ENCODE peak calls at places on chromosomes 3 and 15, in ten cellular contexts. One of them, this sample, is unnamed. For H3K4me1, the result is how much of the 10 kb centered on the place peaks cover.

GRCh38 chr15:29612096-29612495 is 210.2 kb downstream of the TJP1 start:
- DNase-seq in breast epithelium: no peak
- DNase-seq in endothelial cell of umbilical vein: peak
- DNase-seq in OCI-LY7: no peak
- DNase-seq in left ventricle myocardium inferior: no peak
- DNase-seq in testis: no peak
- DNase-seq in IMR-90: peak
- DNase-seq in naive thymus-derived CD4-positive, alpha-beta T cell: no peak
- DNase-seq in cardiac muscle cell: no peak
- DNase-seq in Panc1: no peak
- DNase-seq in this sample: no peak

GRCh38 chr3:172520332-172520831 is 2.8 kb downstream of the TNFSF10 start:
- DNase-seq in breast epithelium: no peak
- DNase-seq in cardiac muscle cell: no peak
- DNase-seq in Panc1: no peak
- DNase-seq in IMR-90: peak
- DNase-seq in endothelial cell of umbilical vein: peak
- DNase-seq in left ventricle myocardium inferior: no peak
- DNase-seq in naive thymus-derived CD4-positive, alpha-beta T cell: no peak
- DNase-seq in testis: no peak
- DNase-seq in OCI-LY7: no peak
- DNase-seq in this sample: no peak

GRCh38 chr3:98809561-98809960 is 46.4 kb downstream of the ST3GAL6 start:
- DNase-seq in cardiac muscle cell: no peak
- DNase-seq in naive thymus-derived CD4-positive, alpha-beta T cell: no peak
- DNase-seq in OCI-LY7: no peak
- DNase-seq in breast epithelium: no peak
- DNase-seq in endothelial cell of umbilical vein: peak
- DNase-seq in testis: no peak
- DNase-seq in IMR-90: no peak
- DNase-seq in Panc1: no peak
- DNase-seq in left ventricle myocardium inferior: no peak
- DNase-seq in this sample: no peak

GRCh38 chr15:41804920-41805666 is 22.8 kb upstream of the JMJD7 start:
- DNase-seq in Panc1: no peak
- DNase-seq in testis: no peak
- DNase-seq in left ventricle myocardium inferior: no peak
- DNase-seq in cardiac muscle cell: no peak
- DNase-seq in naive thymus-derived CD4-positive, alpha-beta T cell: no peak
- DNase-seq in IMR-90: no peak
- DNase-seq in OCI-LY7: no peak
- DNase-seq in breast epithelium: peak
- DNase-seq in endothelial cell of umbilical vein: peak
- DNase-seq in this sample: no peak

GRCh38 chr3:149585401-149585726 is 72.5 kb downstream of the WWTR1 start:
- DNase-seq in naive thymus-derived CD4-positive, alpha-beta T cell: no peak
- DNase-seq in testis: no peak
- DNase-seq in endothelial cell of umbilical vein: no peak
- DNase-seq in cardiac muscle cell: no peak
- DNase-seq in breast epithelium: no peak
- DNase-seq in OCI-LY7: no peak
- DNase-seq in IMR-90: no peak
- DNase-seq in left ventricle myocardium inferior: no peak
- DNase-seq in Panc1: no peak
- DNase-seq in this sample: no peak

GRCh38 chr3:43995929-43996378 is 245.7 kb upstream of the TOPAZ1 start:
- DNase-seq in testis: no peak
- DNase-seq in breast epithelium: no peak
- DNase-seq in left ventricle myocardium inferior: no peak
- DNase-seq in cardiac muscle cell: peak
- DNase-seq in IMR-90: no peak
- DNase-seq in OCI-LY7: peak
- DNase-seq in endothelial cell of umbilical vein: no peak
- DNase-seq in naive thymus-derived CD4-positive, alpha-beta T cell: no peak
- DNase-seq in Panc1: no peak
- DNase-seq in this sample: no peak

GRCh38 chr15:70703483-70703882 is 59.9 kb downstream of the UACA start:
- DNase-seq in naive thymus-derived CD4-positive, alpha-beta T cell: no peak
- DNase-seq in endothelial cell of umbilical vein: no peak
- DNase-seq in testis: peak
- DNase-seq in breast epithelium: no peak
- DNase-seq in Panc1: no peak
- DNase-seq in left ventricle myocardium inferior: no peak
- DNase-seq in OCI-LY7: no peak
- DNase-seq in cardiac muscle cell: no peak
- DNase-seq in IMR-90: no peak
- DNase-seq in this sample: no peak

GRCh38 chr15:77070500-77071337 is at the start of gene TSPAN3:
- DNase-seq in endothelial cell of umbilical vein: peak
- DNase-seq in Panc1: no peak
- DNase-seq in OCI-LY7: peak
- DNase-seq in testis: peak
- DNase-seq in breast epithelium: peak
- DNase-seq in naive thymus-derived CD4-positive, alpha-beta T cell: peak
- DNase-seq in IMR-90: peak
- DNase-seq in cardiac muscle cell: peak
- DNase-seq in left ventricle myocardium inferior: peak
- DNase-seq in this sample: peak

GRCh38 chr3:171001957-171002694 is 24.4 kb downstream of the SLC2A2 start:
- DNase-seq in cardiac muscle cell: no peak
- DNase-seq in naive thymus-derived CD4-positive, alpha-beta T cell: no peak
- DNase-seq in Panc1: peak
- DNase-seq in testis: no peak
- DNase-seq in breast epithelium: no peak
- DNase-seq in endothelial cell of umbilical vein: peak
- DNase-seq in IMR-90: peak
- DNase-seq in left ventricle myocardium inferior: no peak
- DNase-seq in OCI-LY7: no peak
- DNase-seq in this sample: no peak

GRCh38 chr3:127786358-127787070 is 35.8 kb downstream of the MGLL start:
- DNase-seq in breast epithelium: peak
- DNase-seq in IMR-90: peak
- DNase-seq in left ventricle myocardium inferior: peak
- DNase-seq in OCI-LY7: no peak
- DNase-seq in testis: peak
- DNase-seq in Panc1: no peak
- DNase-seq in naive thymus-derived CD4-positive, alpha-beta T cell: no peak
- DNase-seq in endothelial cell of umbilical vein: no peak
- DNase-seq in cardiac muscle cell: peak
- DNase-seq in this sample: no peak

GRCh38 chr15:75659928-75660645 is 12.4 kb downstream of the SNX33 start:
- DNase-seq in IMR-90: no peak
- DNase-seq in cardiac muscle cell: no peak
- DNase-seq in naive thymus-derived CD4-positive, alpha-beta T cell: no peak
- DNase-seq in endothelial cell of umbilical vein: no peak
- DNase-seq in Panc1: no peak
- DNase-seq in breast epithelium: no peak
- DNase-seq in testis: no peak
- DNase-seq in left ventricle myocardium inferior: no peak
- DNase-seq in OCI-LY7: no peak
- DNase-seq in this sample: no peak

GRCh38 chr3:121430816-121431215 is 115.0 kb downstream of the POLQ start:
- DNase-seq in left ventricle myocardium inferior: no peak
- DNase-seq in IMR-90: no peak
- DNase-seq in endothelial cell of umbilical vein: no peak
- DNase-seq in testis: no peak
- DNase-seq in OCI-LY7: no peak
- DNase-seq in Panc1: no peak
- DNase-seq in cardiac muscle cell: no peak
- DNase-seq in breast epithelium: no peak
- DNase-seq in naive thymus-derived CD4-positive, alpha-beta T cell: no peak
- DNase-seq in this sample: no peak

GRCh38 chr3:121436074-121436473 is 109.7 kb downstream of the POLQ start:
- DNase-seq in testis: no peak
- DNase-seq in left ventricle myocardium inferior: no peak
- DNase-seq in IMR-90: no peak
- DNase-seq in breast epithelium: no peak
- DNase-seq in endothelial cell of umbilical vein: no peak
- DNase-seq in Panc1: no peak
- DNase-seq in cardiac muscle cell: no peak
- DNase-seq in OCI-LY7: no peak
- DNase-seq in naive thymus-derived CD4-positive, alpha-beta T cell: no peak
- DNase-seq in this sample: no peak

GRCh38 chr3:121436641-121437040 is 109.1 kb downstream of the POLQ start:
- DNase-seq in IMR-90: no peak
- DNase-seq in naive thymus-derived CD4-positive, alpha-beta T cell: no peak
- DNase-seq in left ventricle myocardium inferior: no peak
- DNase-seq in breast epithelium: no peak
- DNase-seq in testis: no peak
- DNase-seq in endothelial cell of umbilical vein: peak
- DNase-seq in OCI-LY7: no peak
- DNase-seq in cardiac muscle cell: no peak
- DNase-seq in Panc1: no peak
- DNase-seq in this sample: no peak

GRCh38 chr3:121431717-121432517 is 113.9 kb downstream of the POLQ start:
- DNase-seq in breast epithelium: no peak
- DNase-seq in Panc1: no peak
- DNase-seq in OCI-LY7: peak
- DNase-seq in naive thymus-derived CD4-positive, alpha-beta T cell: peak
- DNase-seq in testis: no peak
- DNase-seq in left ventricle myocardium inferior: no peak
- DNase-seq in IMR-90: peak
- DNase-seq in endothelial cell of umbilical vein: peak
- DNase-seq in cardiac muscle cell: no peak
- DNase-seq in this sample: no peak
- H3K4me3 ChIP-seq in breast epithelium: peak
- H3K4me3 ChIP-seq in Panc1: no peak
- H3K4me3 ChIP-seq in OCI-LY7: no peak
- H3K4me3 ChIP-seq in naive thymus-derived CD4-positive, alpha-beta T cell: peak
- H3K4me3 ChIP-seq in testis: no peak
- H3K4me3 ChIP-seq in left ventricle myocardium inferior: peak
- H3K4me3 ChIP-seq in IMR-90: peak
- H3K4me3 ChIP-seq in endothelial cell of umbilical vein: peak
- H3K4me3 ChIP-seq in cardiac muscle cell: no peak
- H3K4me3 ChIP-seq in this sample: no peak

DNA sequence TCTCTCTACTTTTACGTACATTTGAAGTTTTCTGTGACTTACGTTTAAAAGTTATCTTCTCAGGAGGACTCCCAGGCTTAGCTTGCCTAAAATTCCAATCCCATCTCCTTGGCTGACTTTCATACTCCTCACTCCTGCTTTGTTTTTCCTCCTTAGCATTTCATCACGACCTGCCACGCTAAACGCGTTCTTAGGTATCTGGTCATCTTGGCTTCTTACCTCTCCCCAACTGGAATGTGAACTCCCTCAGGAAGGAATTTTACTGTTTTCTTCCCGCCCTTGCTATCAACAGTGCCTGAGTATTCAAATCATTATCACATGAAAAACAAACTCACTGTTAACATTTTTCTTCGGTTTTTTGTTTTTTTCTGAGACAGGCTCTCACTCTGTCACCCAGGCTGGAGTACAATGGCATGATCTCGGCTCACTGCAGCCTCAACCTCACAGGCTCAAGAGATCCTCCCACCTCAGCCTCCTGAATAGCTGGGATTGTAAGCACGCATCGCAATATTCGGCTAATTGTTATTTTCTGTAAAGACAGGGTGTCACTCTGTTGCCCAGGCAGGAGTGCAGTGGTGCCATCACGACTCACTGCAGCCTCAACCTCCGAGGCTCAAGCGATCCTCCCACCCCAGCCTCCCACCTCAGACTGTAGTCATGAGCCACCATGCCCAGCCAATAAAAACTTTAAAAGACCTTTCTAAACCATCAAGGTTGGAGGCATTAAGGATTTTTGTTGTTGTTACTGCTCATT is 57.2 kb upstream of the TFRC start:
- DNase-seq in cardiac muscle cell: no peak
- DNase-seq in OCI-LY7: no peak
- DNase-seq in breast epithelium: peak
- DNase-seq in Panc1: no peak
- DNase-seq in IMR-90: peak
- DNase-seq in naive thymus-derived CD4-positive, alpha-beta T cell: no peak
- DNase-seq in testis: no peak
- DNase-seq in endothelial cell of umbilical vein: peak
- DNase-seq in left ventricle myocardium inferior: no peak
- DNase-seq in this sample: no peak
- H3K4me1 ChIP-seq in cardiac muscle cell: under half
- H3K4me1 ChIP-seq in OCI-LY7: under half
- H3K4me1 ChIP-seq in breast epithelium: under half
- H3K4me1 ChIP-seq in Panc1: under half
- H3K4me1 ChIP-seq in IMR-90: under half
- H3K4me1 ChIP-seq in naive thymus-derived CD4-positive, alpha-beta T cell: under half
- H3K4me1 ChIP-seq in testis: under half
- H3K4me1 ChIP-seq in endothelial cell of umbilical vein: under half
- H3K4me1 ChIP-seq in left ventricle myocardium inferior: under half
- H3K4me1 ChIP-seq in this sample: under half

GRCh38 chr15:95558131-95558530 is 772.4 kb upstream of the NR2F2 start:
- DNase-seq in OCI-LY7: no peak
- DNase-seq in IMR-90: peak
- DNase-seq in Panc1: peak
- DNase-seq in endothelial cell of umbilical vein: peak
- DNase-seq in left ventricle myocardium inferior: no peak
- DNase-seq in cardiac muscle cell: no peak
- DNase-seq in testis: no peak
- DNase-seq in breast epithelium: no peak
- DNase-seq in naive thymus-derived CD4-positive, alpha-beta T cell: no peak
- DNase-seq in this sample: no peak

GRCh38 chr15:95561463-95561862 is 769.0 kb upstream of the NR2F2 start:
- DNase-seq in Panc1: no peak
- DNase-seq in endothelial cell of umbilical vein: no peak
- DNase-seq in cardiac muscle cell: no peak
- DNase-seq in OCI-LY7: no peak
- DNase-seq in left ventricle myocardium inferior: no peak
- DNase-seq in naive thymus-derived CD4-positive, alpha-beta T cell: no peak
- DNase-seq in IMR-90: peak
- DNase-seq in breast epithelium: no peak
- DNase-seq in testis: no peak
- DNase-seq in this sample: no peak

GRCh38 chr15:95557226-95558046 is 773.1 kb upstream of the NR2F2 start:
- DNase-seq in IMR-90: peak
- DNase-seq in cardiac muscle cell: no peak
- DNase-seq in Panc1: peak
- DNase-seq in endothelial cell of umbilical vein: peak
- DNase-seq in testis: no peak
- DNase-seq in breast epithelium: no peak
- DNase-seq in left ventricle myocardium inferior: no peak
- DNase-seq in naive thymus-derived CD4-positive, alpha-beta T cell: no peak
- DNase-seq in OCI-LY7: no peak
- DNase-seq in this sample: no peak

GRCh38 chr15:95558916-95559315 is 771.6 kb upstream of the NR2F2 start:
- DNase-seq in naive thymus-derived CD4-positive, alpha-beta T cell: no peak
- DNase-seq in cardiac muscle cell: no peak
- DNase-seq in Panc1: no peak
- DNase-seq in breast epithelium: no peak
- DNase-seq in IMR-90: peak
- DNase-seq in testis: no peak
- DNase-seq in OCI-LY7: no peak
- DNase-seq in endothelial cell of umbilical vein: no peak
- DNase-seq in left ventricle myocardium inferior: no peak
- DNase-seq in this sample: no peak

GRCh38 chr15:95559875-95560394 is 770.6 kb upstream of the NR2F2 start:
- DNase-seq in endothelial cell of umbilical vein: peak
- DNase-seq in Panc1: no peak
- DNase-seq in OCI-LY7: no peak
- DNase-seq in IMR-90: peak
- DNase-seq in testis: no peak
- DNase-seq in cardiac muscle cell: no peak
- DNase-seq in naive thymus-derived CD4-positive, alpha-beta T cell: no peak
- DNase-seq in breast epithelium: no peak
- DNase-seq in left ventricle myocardium inferior: no peak
- DNase-seq in this sample: no peak
- H3K27ac ChIP-seq in endothelial cell of umbilical vein: peak
- H3K27ac ChIP-seq in Panc1: no peak
- H3K27ac ChIP-seq in OCI-LY7: no peak
- H3K27ac ChIP-seq in IMR-90: peak
- H3K27ac ChIP-seq in testis: no peak
- H3K27ac ChIP-seq in cardiac muscle cell: no peak
- H3K27ac ChIP-seq in naive thymus-derived CD4-positive, alpha-beta T cell: no peak
- H3K27ac ChIP-seq in breast epithelium: no peak
- H3K27ac ChIP-seq in left ventricle myocardium inferior: no peak
- H3K27ac ChIP-seq in this sample: no peak

GRCh38 chr15:72227720-72228119 is 3.3 kb downstream of the PKM start:
- DNase-seq in Panc1: no peak
- DNase-seq in cardiac muscle cell: no peak
- DNase-seq in testis: no peak
- DNase-seq in IMR-90: no peak
- DNase-seq in endothelial cell of umbilical vein: no peak
- DNase-seq in OCI-LY7: no peak
- DNase-seq in left ventricle myocardium inferior: no peak
- DNase-seq in breast epithelium: no peak
- DNase-seq in naive thymus-derived CD4-positive, alpha-beta T cell: no peak
- DNase-seq in this sample: no peak
- H3K4me3 ChIP-seq in Panc1: peak
- H3K4me3 ChIP-seq in cardiac muscle cell: peak
- H3K4me3 ChIP-seq in testis: no peak
- H3K4me3 ChIP-seq in IMR-90: peak
- H3K4me3 ChIP-seq in endothelial cell of umbilical vein: no peak
- H3K4me3 ChIP-seq in OCI-LY7: peak
- H3K4me3 ChIP-seq in left ventricle myocardium inferior: peak
- H3K4me3 ChIP-seq in breast epithelium: no peak
- H3K4me3 ChIP-seq in naive thymus-derived CD4-positive, alpha-beta T cell: peak
- H3K4me3 ChIP-seq in this sample: no peak

This sample was measured in iPS DF 6.9.